ENCODE peak calls at places on chromosomes 3 and 15, in six cellular contexts. X, Z, D, F, J and W are unnamed samples.

GRCh38 chr3:164539215-164539614 is 539.1 kb downstream of the SI start:
- DNase-seq in F (no peak), J (no peak), X (no peak), Z (no peak), D (no peak), W (no peak)

GRCh38 chr15:76209523-76209922 is 101.7 kb downstream of the ETFA start:
- DNase-seq in Z (no peak), F (no peak), J (no peak), X (no peak), D (no peak), W (no peak)

GRCh38 chr3:109337393-109337792 is at the start of gene DPPA4:
- DNase-seq in D (no peak), F (peak; percentile 96), Z (no peak), X (no peak), J (no peak), W (no peak)

GRCh38 chr15:74955796-74956647 is 550 bp downstream of the RPP25 start:
- DNase-seq in Z (peak; percentile 84), X (peak; percentile 92), J (peak; percentile 35), F (peak; percentile 79), D (no peak), W (peak; percentile 87)

GRCh38 chr15:80779658-80780415 is 667 bp downstream of the CEMIP start:
- DNase-seq in D (no peak), J (no peak), Z (no peak), X (no peak), F (peak; percentile 63), W (no peak)

GRCh38 chr3:96813134-96813819 is 1.1 kb upstream of the EPHA6 start:
- DNase-seq in D (no peak), Z (peak; percentile 77), J (peak; percentile 45), X (peak; percentile 81), F (peak; percentile 93), W (peak; percentile 72)

GRCh38 chr3:190325923-190326322 is 3.7 kb upstream of the CLDN1 start:
- DNase-seq in F (peak; percentile 22), J (no peak), D (no peak), Z (no peak), X (no peak), W (no peak)

GRCh38 chr15:66942649-66943390 is 122.6 kb upstream of the SMAD3 start:
- DNase-seq in J (no peak), Z (no peak), X (no peak), F (no peak), D (no peak), W (peak; percentile 45)

GRCh38 chr3:14358426-14359211 is 43.8 kb upstream of the SLC6A6 start:
- DNase-seq in X (no peak), D (no peak), J (peak; percentile 73), Z (no peak), F (peak; percentile 54), W (no peak)

GRCh38 chr15:29106116-29106515 is 163.5 kb downstream of the NSMCE3 start:
- DNase-seq in Z (peak; percentile 52), J (no peak), D (no peak), X (peak; percentile 63), F (no peak), W (peak; percentile 62)

GRCh38 chr3:105365536-105366301 is 990 bp upstream of the ALCAM start:
- DNase-seq in J (no peak), F (peak; percentile 37), X (no peak), D (peak; percentile 66), Z (peak; percentile 34), W (no peak)

GRCh38 chr3:11660242-11660641 is 16.5 kb upstream of the VGLL4 start:
- DNase-seq in J (no peak), D (no peak), F (no peak), Z (peak; percentile 74), X (no peak), W (no peak)

GRCh38 chr15:35115155-35115725 is 30.1 kb upstream of the NANOGP8 start:
- DNase-seq in X (no peak), J (no peak), D (no peak), F (no peak), Z (peak; percentile 66), W (no peak)

GRCh38 chr3:73148653-73149052 is 87.2 kb downstream of the EBLN2 start:
- DNase-seq in D (no peak), J (no peak), Z (no peak), F (no peak), X (no peak), W (no peak)

GRCh38 chr3:195718477-195718984 is 2.2 kb upstream of the MUC20 start:
- DNase-seq in D (no peak), X (no peak), Z (peak; percentile 8), J (no peak), F (no peak), W (no peak)

GRCh38 chr3:177946965-177947364 is 589.3 kb upstream of the KCNMB2 start:
- DNase-seq in J (no peak), X (no peak), D (no peak), F (no peak), Z (no peak), W (no peak)

GRCh38 chr15:86915811-86916331 is 836.2 kb downstream of the AGBL1 start:
- DNase-seq in F (peak; percentile 76), D (no peak), J (no peak), Z (no peak), X (no peak), W (no peak)

GRCh38 chr3:113086506-113087461 is 96.0 kb downstream of the GTPBP8 start:
- DNase-seq in X (no peak), D (no peak), F (peak; percentile 48), Z (no peak), J (no peak), W (no peak)

GRCh38 chr3:62724503-62724902 is 150.7 kb downstream of the CADPS start:
- DNase-seq in D (no peak), J (no peak), X (no peak), Z (no peak), F (no peak), W (no peak)

GRCh38 chr3:120497813-120498212 is 47.0 kb upstream of the FSTL1 start:
- DNase-seq in D (no peak), X (no peak), Z (no peak), F (peak; percentile 53), J (no peak), W (no peak)

GRCh38 chr3:11568503-11569155 is 75.1 kb downstream of the VGLL4 start:
- DNase-seq in X (no peak), J (peak; percentile 80), Z (no peak), F (no peak), D (no peak), W (peak; percentile 88)

GRCh38 chr3:56915969-56916586 is 114.3 kb upstream of the ARHGEF3 start:
- DNase-seq in D (no peak), J (no peak), F (peak; percentile 39), Z (no peak), X (peak; percentile 88), W (no peak)

GRCh38 chr3:48820626-48821324 is 26.9 kb downstream of the PRKAR2A start:
- DNase-seq in X (no peak), Z (no peak), D (no peak), F (no peak), J (no peak), W (no peak)

GRCh38 chr3:66469220-66469640 is 31.6 kb downstream of the LRIG1 start:
- DNase-seq in X (no peak), F (no peak), Z (no peak), J (no peak), D (no peak), W (no peak)

GRCh38 chr15:68638953-68639500 is 60.2 kb downstream of the CORO2B start:
- DNase-seq in J (no peak), F (no peak), Z (no peak), X (peak; percentile 46), D (no peak), W (no peak)
- H3K4me1 ChIP-seq in J (peaks cover 9% of the 10 kb centered on the region), F (peaks cover 12% of the 10 kb centered on the region), Z (no peaks in the 10 kb centered on the region), X (peaks cover 37% of the 10 kb centered on the region), D (no peaks in the 10 kb centered on the region), W (peaks cover 36% of the 10 kb centered on the region)

GRCh38 chr3:175741951-175742350 is 882.8 kb downstream of the NAALADL2 start:
- DNase-seq in D (no peak), X (no peak), J (no peak), Z (no peak), F (no peak), W (no peak)
- H3K27ac ChIP-seq in D (no peak overlapping the region), X (no peak overlapping the region), J (no peak overlapping the region), Z (no peak overlapping the region), F (no peak overlapping the region), W (no peak overlapping the region)

GRCh38 chr3:49924683-49925082 is 4.9 kb downstream of the MON1A start:
- DNase-seq in D (no peak), J (no peak), Z (no peak), F (no peak), X (no peak), W (no peak)

GRCh38 chr3:49927798-49928197 is 1.8 kb downstream of the MON1A start:
- DNase-seq in J (no peak), D (no peak), X (no peak), Z (no peak), F (no peak), W (no peak)

GRCh38 chr3:49928511-49929017 is 1.0 kb downstream of the MON1A start:
- DNase-seq in Z (no peak), D (no peak), J (no peak), F (no peak), X (no peak), W (no peak)

GRCh38 chr3:49926117-49926728 is 3.4 kb downstream of the MON1A start:
- DNase-seq in D (no peak), F (no peak), X (no peak), Z (no peak), J (no peak), W (no peak)

DNA sequence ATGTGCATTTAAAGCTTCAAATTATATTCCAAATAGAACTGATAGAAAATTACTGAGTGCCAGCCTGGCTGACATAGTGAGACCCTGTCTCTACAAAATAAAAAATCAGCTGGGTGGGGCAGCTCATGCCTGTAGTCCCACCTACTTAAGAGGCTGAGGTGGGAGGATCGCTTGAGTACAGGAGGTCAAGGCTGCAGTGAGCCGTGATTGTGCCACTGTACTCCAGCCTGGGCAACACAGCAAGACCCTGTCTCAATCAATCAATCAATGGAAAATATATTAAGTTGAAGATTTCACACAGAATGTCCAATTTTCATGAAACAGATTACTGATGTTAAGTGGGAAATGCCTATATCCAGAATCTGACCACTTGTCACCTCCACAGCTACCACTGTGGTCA is 4.1 kb downstream of the MON1A start:
- DNase-seq in X (no peak), Z (no peak), J (no peak), D (no peak), F (no peak), W (no peak)
- H3K4me1 ChIP-seq in X (peaks cover 24% of the 10 kb centered on the region), Z (peaks cover 4% of the 10 kb centered on the region), J (no peaks in the 10 kb centered on the region), D (peaks cover 6% of the 10 kb centered on the region), F (peaks cover 12% of the 10 kb centered on the region), W (peaks cover 19% of the 10 kb centered on the region)

GRCh38 chr3:184559336-184559735 is 2.2 kb upstream of the EPHB3 start:
- DNase-seq in Z (no peak), J (peak; percentile 23), X (peak; percentile 62), D (no peak), F (no peak), W (no peak)
- H3K27ac ChIP-seq in Z (no peak overlapping the region), J (no peak overlapping the region), X (no peak overlapping the region), D (no peak overlapping the region), F (no peak overlapping the region), W (no peak overlapping the region)

GRCh38 chr3:188295876-188296275 is 141.9 kb downstream of the LPP start:
- DNase-seq in D (no peak), J (no peak), X (no peak), Z (no peak), F (no peak), W (no peak)
- H3K4me1 ChIP-seq in D (peaks cover 59% of the 10 kb centered on the region), J (peaks cover 18% of the 10 kb centered on the region), X (peaks cover 50% of the 10 kb centered on the region), Z (peaks cover 55% of the 10 kb centered on the region), F (peaks cover 28% of the 10 kb centered on the region), W (peaks cover 55% of the 10 kb centered on the region)